ENCODE peak calls at places on chromosomes 1 and 21, in ten cellular contexts. R is skeletal muscle cell, O is choroid plexus epithelial cell, I is Right ventricle myocardium superior, Z is endothelial cell, T is mesenchymal stem cell, K is stomach, H is left ventricle myocardium inferior, X is adrenal gland, B is thoracic aorta. U is an unnamed sample.

GRCh38 chr1:198676253-198676652 is 37.4 kb downstream of the PTPRC start:
- DNase-seq in R (no peak), O (no peak), I (no peak), Z (no peak), T (peak), K (no peak), H (no peak), X (no peak), B (no peak), U (no peak)

GRCh38 chr1:116854294-116854693 is 55.4 kb upstream of the PTGFRN start:
- DNase-seq in R (no peak), O (peak), I (no peak), Z (no peak), T (no peak), K (no peak), H (no peak), X (no peak), B (no peak), U (no peak)

GRCh38 chr1:226989081-226989747 is 49.1 kb downstream of the COQ8A start:
- DNase-seq in R (no peak), O (no peak), I (no peak), Z (no peak), T (no peak), K (no peak), H (no peak), X (no peak), B (no peak), U (no peak)

GRCh38 chr1:204259196-204259595 is 45.4 kb upstream of the GOLT1A start:
- DNase-seq in R (no peak), O (no peak), I (no peak), Z (no peak), T (no peak), K (no peak), H (no peak), X (no peak), B (no peak), U (no peak)

GRCh38 chr1:205505791-205506190 is 1.3 kb downstream of the CDK18 start:
- DNase-seq in R (no peak), O (no peak), I (peak), Z (no peak), T (no peak), K (peak), H (peak), X (peak), B (peak), U (peak)

GRCh38 chr1:6127587-6128163 is 52.4 kb downstream of the CHD5 start:
- DNase-seq in R (no peak), O (peak), I (peak), Z (peak), T (no peak), K (peak), H (peak), X (peak), B (no peak), U (peak)

GRCh38 chr1:68322837-68323687 is 90.7 kb upstream of the WLS start:
- DNase-seq in R (peak), O (peak), I (no peak), Z (no peak), T (peak), K (no peak), H (no peak), X (peak), B (peak), U (peak)

GRCh38 chr1:13896932-13897331 is 196.9 kb downstream of the PRDM2 start:
- DNase-seq in R (no peak), O (no peak), I (no peak), Z (no peak), T (no peak), K (no peak), H (no peak), X (no peak), B (no peak), U (no peak)

GRCh38 chr21:45525153-45525909 is 16.9 kb downstream of the SLC19A1 start:
- DNase-seq in R (no peak), O (peak), I (peak), Z (no peak), T (no peak), K (peak), H (peak), X (peak), B (no peak), U (no peak)

GRCh38 chr21:25334046-25334730 is 273.1 kb downstream of the MRPL39 start:
- DNase-seq in R (no peak), O (no peak), I (no peak), Z (no peak), T (no peak), K (no peak), H (no peak), X (no peak), B (no peak), U (no peak)

GRCh38 chr1:162151900-162152829 is 82.7 kb downstream of the NOS1AP start:
- DNase-seq in R (peak), O (peak), I (no peak), Z (no peak), T (peak), K (peak), H (no peak), X (no peak), B (no peak), U (peak)

GRCh38 chr1:213335084-213335483 is 284.0 kb downstream of the RPS6KC1 start:
- DNase-seq in R (no peak), O (no peak), I (no peak), Z (no peak), T (no peak), K (no peak), H (no peak), X (no peak), B (no peak), U (no peak)

GRCh38 chr1:23555949-23556640 is 3.2 kb downstream of the ID3 start:
- DNase-seq in R (peak), O (peak), I (no peak), Z (peak), T (peak), K (no peak), H (no peak), X (peak), B (no peak), U (peak)

GRCh38 chr21:45736705-45737484 is 93.4 kb downstream of the PCBP3 start:
- DNase-seq in R (no peak), O (no peak), I (no peak), Z (no peak), T (no peak), K (no peak), H (no peak), X (no peak), B (no peak), U (peak)

GRCh38 chr1:81264976-81265375 is 535.8 kb upstream of the ADGRL2 start:
- DNase-seq in R (no peak), O (no peak), I (no peak), Z (no peak), T (no peak), K (no peak), H (no peak), X (no peak), B (no peak), U (no peak)

GRCh38 chr1:29218223-29218622 is 12.5 kb downstream of the MECR start:
- DNase-seq in R (no peak), O (peak), I (no peak), Z (no peak), T (no peak), K (no peak), H (no peak), X (no peak), B (no peak), U (peak)

GRCh38 chr1:17167041-17167782 is 37.7 kb upstream of the PADI1 start:
- DNase-seq in R (no peak), O (no peak), I (no peak), Z (no peak), T (no peak), K (no peak), H (no peak), X (no peak), B (no peak), U (peak)

GRCh38 chr21:34052171-34052570 is 21.2 kb upstream of the MRPS6 start:
- DNase-seq in R (no peak), O (no peak), I (no peak), Z (no peak), T (no peak), K (no peak), H (no peak), X (no peak), B (no peak), U (no peak)

GRCh38 chr1:212477014-212477679 is 44.4 kb downstream of the NENF start:
- DNase-seq in R (no peak), O (peak), I (peak), Z (peak), T (peak), K (peak), H (peak), X (peak), B (no peak), U (peak)

GRCh38 chr1:203153989-203154821 is 21.4 kb downstream of the MYBPH start:
- DNase-seq in R (no peak), O (peak), I (no peak), Z (no peak), T (peak), K (no peak), H (no peak), X (no peak), B (no peak), U (peak)

GRCh38 chr1:84297546-84298244 is 3.8 kb upstream of the SAMD13 start:
- DNase-seq in R (no peak), O (no peak), I (no peak), Z (no peak), T (no peak), K (no peak), H (no peak), X (no peak), B (no peak), U (no peak)

U was measured in amniotic epithelial cell.